ENCODE peak calls at places on chromosomes 7 and 10, in seven cellular contexts. P, H, R, Z, N, U and W are unnamed samples. For H3K4me1, the result is how much of the 10 kb centered on the place peaks cover.

GRCh38 chr10:49700997-49701396 is 21.5 kb downstream of the C10orf53 start:
- DNase-seq in P (peak), H (no peak), R (no peak), Z (no peak), N (peak), U (no peak), W (no peak)

GRCh38 chr7:93693796-93694195 is 119.3 kb upstream of the CALCR start:
- DNase-seq in P (no peak), H (no peak), R (no peak), Z (no peak), N (no peak), U (no peak), W (no peak)

GRCh38 chr7:18356195-18356645 is 139.3 kb upstream of the HDAC9 start:
- DNase-seq in P (peak), H (no peak), R (no peak), Z (peak), N (peak), U (no peak), W (peak)

GRCh38 chr10:94524711-94525110 is 20.9 kb upstream of the HELLS start:
- DNase-seq in P (no peak), H (no peak), R (no peak), Z (no peak), N (no peak), U (no peak), W (no peak)

GRCh38 chr10:86344281-86344680 is 22.3 kb downstream of the GRID1 start:
- DNase-seq in P (no peak), H (no peak), R (no peak), Z (no peak), N (no peak), U (peak), W (no peak)

GRCh38 chr7:127961787-127962463 is 69.3 kb downstream of the LRRC4 start:
- DNase-seq in P (no peak), H (no peak), R (no peak), Z (no peak), N (no peak), U (no peak), W (no peak)

GRCh38 chr10:26439436-26440090 is 1.4 kb downstream of the APBB1IP start:
- DNase-seq in P (no peak), H (peak), R (no peak), Z (no peak), N (no peak), U (no peak), W (peak)

GRCh38 chr7:139630643-139631519 is 107.4 kb downstream of the CLEC2L start:
- DNase-seq in P (no peak), H (no peak), R (no peak), Z (no peak), N (no peak), U (no peak), W (no peak)

GRCh38 chr10:122189185-122189584 is 81.9 kb upstream of the BTBD16 start:
- DNase-seq in P (no peak), H (no peak), R (no peak), Z (no peak), N (peak), U (no peak), W (no peak)

GRCh38 chr7:43431020-43431595 is 151.8 kb upstream of the STK17A start:
- DNase-seq in P (no peak), H (no peak), R (no peak), Z (peak), N (no peak), U (no peak), W (no peak)

GRCh38 chr10:69232736-69233135 is 12.6 kb downstream of the HKDC1 start:
- DNase-seq in P (peak), H (no peak), R (no peak), Z (no peak), N (no peak), U (no peak), W (no peak)

GRCh38 chr10:6306917-6307316 is 104.2 kb downstream of the PFKFB3 start:
- DNase-seq in P (no peak), H (no peak), R (no peak), Z (no peak), N (no peak), U (no peak), W (no peak)

GRCh38 chr7:147809785-147810184 is 780.8 kb upstream of the C7orf33 start:
- DNase-seq in P (no peak), H (no peak), R (no peak), Z (no peak), N (no peak), U (no peak), W (no peak)

GRCh38 chr10:81876253-81876731 is 1.3 kb downstream of the NRG3 start:
- DNase-seq in P (no peak), H (no peak), R (no peak), Z (no peak), N (peak), U (peak), W (no peak)

GRCh38 chr7:30750574-30751256 is 1.2 kb upstream of the INMT start:
- DNase-seq in P (no peak), H (no peak), R (peak), Z (peak), N (no peak), U (peak), W (no peak)

GRCh38 chr7:34309116-34309515 is 348.9 kb upstream of the NPSR1 start:
- DNase-seq in P (no peak), H (no peak), R (no peak), Z (no peak), N (no peak), U (no peak), W (no peak)

GRCh38 chr7:30911561-30911969 is at the start of gene AQP1:
- DNase-seq in P (no peak), H (no peak), R (peak), Z (peak), N (peak), U (peak), W (no peak)

GRCh38 chr10:110774069-110775021 is 97.4 kb upstream of the PDCD4 start:
- DNase-seq in P (peak), H (no peak), R (no peak), Z (peak), N (no peak), U (no peak), W (peak)

GRCh38 chr10:121157998-121158397 is 306.8 kb downstream of the WDR11 start:
- DNase-seq in P (no peak), H (no peak), R (peak), Z (no peak), N (no peak), U (no peak), W (no peak)

GRCh38 chr10:44575601-44576380 is 190.9 kb upstream of the CXCL12 start:
- DNase-seq in P (no peak), H (no peak), R (no peak), Z (no peak), N (no peak), U (no peak), W (no peak)

GRCh38 chr10:69731184-69731583 is 70.5 kb upstream of the COL13A1 start:
- DNase-seq in P (no peak), H (no peak), R (no peak), Z (peak), N (no peak), U (peak), W (no peak)

DNA sequence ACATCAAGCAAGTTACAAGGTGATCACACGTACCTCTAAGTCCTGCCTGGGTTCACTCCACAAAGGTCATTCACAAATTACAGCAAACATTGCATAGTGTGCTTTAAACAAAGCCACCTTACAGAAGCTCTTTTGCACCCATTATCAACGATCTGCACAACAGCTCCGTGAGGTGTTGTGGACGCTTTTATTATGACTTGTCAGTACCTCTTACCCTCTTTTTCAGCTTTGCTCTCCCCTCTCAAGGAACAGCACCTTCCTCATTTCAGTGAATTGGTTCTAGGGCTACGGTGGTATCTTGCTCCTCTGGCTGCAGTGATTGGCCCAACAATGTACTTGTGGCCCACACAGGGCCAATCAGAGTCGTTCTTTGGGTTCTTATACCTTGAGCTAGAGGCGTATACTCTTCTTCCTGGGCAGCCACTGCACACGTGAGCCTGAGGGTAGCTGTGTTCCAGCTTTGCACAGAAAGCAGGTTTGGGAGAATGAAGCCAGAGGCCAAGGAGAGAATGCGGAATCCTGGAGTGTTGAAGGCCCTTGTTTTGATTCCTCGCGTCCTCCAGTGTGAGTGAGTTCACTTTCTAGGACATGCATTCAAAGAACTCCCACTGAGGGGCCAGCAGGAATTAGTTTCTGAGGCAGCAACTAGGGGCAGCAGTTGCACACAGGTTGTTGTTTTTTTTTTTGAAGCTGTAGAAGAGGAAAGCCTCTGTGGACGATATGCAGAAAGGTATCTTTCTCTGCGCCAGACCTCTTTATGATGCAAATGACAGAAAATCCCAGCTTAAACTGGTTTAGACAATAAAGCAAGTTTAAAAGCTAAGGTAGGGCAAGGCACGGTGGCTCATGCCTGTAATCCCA is 49.8 kb upstream of the PDZD8 start:
- DNase-seq in P (no peak), H (no peak), R (no peak), Z (no peak), N (peak), U (no peak), W (no peak)
- H3K4me3 ChIP-seq in P (no peak), H (no peak), R (no peak), Z (no peak), N (no peak), U (no peak), W (no peak)

GRCh38 chr7:124379296-124379695 is 346.4 kb upstream of the TMEM229A start:
- DNase-seq in P (no peak), H (no peak), R (no peak), Z (no peak), N (no peak), U (no peak), W (no peak)
- H3K4me1 ChIP-seq in P (under half), H (under half), R (under half), Z (under half), N (under half), U (under half), W (under half)

GRCh38 chr7:98283887-98284222 is 2.4 kb downstream of the BRI3 start:
- DNase-seq in P (no peak), H (no peak), R (no peak), Z (no peak), N (no peak), U (peak), W (no peak)
- H3K4me3 ChIP-seq in P (peak), H (no peak), R (peak), Z (peak), N (no peak), U (peak), W (no peak)

GRCh38 chr7:77543910-77544309 is 6.8 kb downstream of the PTPN12 start:
- DNase-seq in P (no peak), H (no peak), R (no peak), Z (no peak), N (no peak), U (no peak), W (no peak)
- H3K4me1 ChIP-seq in P (under half), H (under half), R (half or more), Z (under half), N (under half), U (half or more), W (under half)

DNA sequence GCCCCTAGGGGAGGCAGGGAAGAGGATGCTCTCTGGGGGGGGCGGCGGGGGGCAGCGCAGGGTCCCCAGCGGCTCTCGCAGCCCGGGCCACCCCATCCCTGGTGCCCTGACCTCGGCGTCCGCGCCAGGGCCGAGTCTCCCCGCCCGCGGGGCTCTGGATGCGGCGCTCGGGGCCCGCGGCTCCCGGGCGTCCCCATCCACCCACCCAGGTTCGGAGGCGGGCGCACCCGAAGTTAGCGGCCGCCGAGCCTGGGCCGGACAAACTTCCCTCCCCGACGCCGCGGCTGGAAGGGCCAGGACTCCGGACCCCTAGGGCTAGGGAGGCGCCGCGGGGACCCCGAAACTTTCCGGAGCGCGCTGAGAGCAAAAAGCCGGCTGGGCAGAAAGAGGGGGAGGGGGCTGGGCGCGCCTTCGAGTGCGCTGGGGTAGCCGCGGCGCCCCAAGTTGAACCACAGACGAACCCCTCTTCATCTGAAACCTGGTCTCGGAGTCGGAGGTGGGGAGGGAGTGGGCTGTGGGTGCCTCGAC is 3.8 kb upstream of the ELFN1 start:
- DNase-seq in P (no peak), H (no peak), R (no peak), Z (no peak), N (peak), U (peak), W (no peak)
- H3K4me3 ChIP-seq in P (peak), H (peak), R (peak), Z (no peak), N (peak), U (peak), W (no peak)

GRCh38 chr10:128045833-128046120 is 80.4 kb downstream of the MKI67 start:
- DNase-seq in P (no peak), H (no peak), R (no peak), Z (no peak), N (no peak), U (no peak), W (no peak)

GRCh38 chr10:128042131-128042610 is 84.1 kb downstream of the MKI67 start:
- DNase-seq in P (no peak), H (no peak), R (no peak), Z (no peak), N (no peak), U (no peak), W (no peak)

GRCh38 chr10:128043259-128044045 is 82.8 kb downstream of the MKI67 start:
- DNase-seq in P (no peak), H (no peak), R (no peak), Z (no peak), N (peak), U (no peak), W (no peak)

GRCh38 chr10:128044961-128045832 is 81.0 kb downstream of the MKI67 start:
- DNase-seq in P (no peak), H (no peak), R (no peak), Z (no peak), N (no peak), U (no peak), W (no peak)

DNA sequence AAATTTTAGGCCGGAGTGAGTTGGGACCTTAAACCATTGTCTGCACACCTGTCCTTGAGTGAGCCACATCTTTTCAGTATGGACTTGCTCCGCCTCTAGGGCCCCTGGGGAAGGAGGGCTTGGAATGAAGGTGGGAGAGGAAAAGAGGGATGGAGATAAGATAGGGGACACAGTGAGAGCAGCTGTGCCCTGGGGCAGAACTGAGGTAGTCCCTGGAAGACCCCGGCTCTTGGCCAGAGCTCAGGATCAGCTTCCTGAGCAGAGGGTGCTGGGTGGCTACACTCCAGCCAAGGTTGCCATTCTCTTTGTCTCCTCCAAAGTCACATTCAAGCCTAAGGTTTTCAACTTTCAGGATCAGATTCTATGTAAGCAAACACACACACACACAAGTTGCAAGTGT is 82.0 kb downstream of the MKI67 start:
- DNase-seq in P (no peak), H (no peak), R (no peak), Z (no peak), N (no peak), U (no peak), W (no peak)
- H3K4me1 ChIP-seq in P (under half), H (under half), R (half or more), Z (under half), N (under half), U (under half), W (under half)